ENCODE peak calls at places on chromosome 7, in five cellular contexts. One of them, this sample, is unnamed.

GRCh38 chr7:57413529-57414398 is 36.2 kb upstream of the ZNF716 start:
- DNase-seq in esophagus squamous epithelium: no peak
- DNase-seq in ovary: no peak
- DNase-seq in LNCaP clone FGC: no peak
- DNase-seq in astrocyte of the spinal cord: no peak
- DNase-seq in this sample: no peak

GRCh38 chr7:104971290-104972071 is 42.5 kb upstream of the KMT2E start:
- DNase-seq in esophagus squamous epithelium: no peak
- DNase-seq in ovary: no peak
- DNase-seq in LNCaP clone FGC: no peak
- DNase-seq in astrocyte of the spinal cord: peak
- DNase-seq in this sample: no peak

GRCh38 chr7:157041514-157042277 is 31.2 kb upstream of the MNX1 start:
- DNase-seq in esophagus squamous epithelium: no peak
- DNase-seq in ovary: no peak
- DNase-seq in LNCaP clone FGC: no peak
- DNase-seq in astrocyte of the spinal cord: no peak
- DNase-seq in this sample: no peak

GRCh38 chr7:71361633-71362032 is 229.7 kb downstream of the GALNT17 start:
- DNase-seq in esophagus squamous epithelium: no peak
- DNase-seq in ovary: no peak
- DNase-seq in LNCaP clone FGC: no peak
- DNase-seq in astrocyte of the spinal cord: no peak
- DNase-seq in this sample: no peak

GRCh38 chr7:95996886-95997285 is 224.5 kb downstream of the DYNC1I1 start:
- DNase-seq in esophagus squamous epithelium: no peak
- DNase-seq in ovary: no peak
- DNase-seq in LNCaP clone FGC: no peak
- DNase-seq in astrocyte of the spinal cord: no peak
- DNase-seq in this sample: no peak

GRCh38 chr7:99562832-99563231 is 4.4 kb downstream of the ZNF655 start:
- DNase-seq in esophagus squamous epithelium: no peak
- DNase-seq in ovary: no peak
- DNase-seq in LNCaP clone FGC: no peak
- DNase-seq in astrocyte of the spinal cord: peak
- DNase-seq in this sample: no peak

GRCh38 chr7:12643001-12643400 is 44.4 kb upstream of the ARL4A start:
- DNase-seq in esophagus squamous epithelium: no peak
- DNase-seq in ovary: no peak
- DNase-seq in LNCaP clone FGC: no peak
- DNase-seq in astrocyte of the spinal cord: peak
- DNase-seq in this sample: no peak

GRCh38 chr7:69757990-69758430 is 159.7 kb downstream of the AUTS2 start:
- DNase-seq in esophagus squamous epithelium: no peak
- DNase-seq in ovary: no peak
- DNase-seq in LNCaP clone FGC: no peak
- DNase-seq in astrocyte of the spinal cord: no peak
- DNase-seq in this sample: no peak

GRCh38 chr7:159032310-159032709 is 112.4 kb downstream of the VIPR2 start:
- DNase-seq in esophagus squamous epithelium: no peak
- DNase-seq in ovary: peak
- DNase-seq in LNCaP clone FGC: no peak
- DNase-seq in astrocyte of the spinal cord: no peak
- DNase-seq in this sample: no peak

GRCh38 chr7:100570954-100571828 is 2.5 kb downstream of the SAP25 start:
- DNase-seq in esophagus squamous epithelium: no peak
- DNase-seq in ovary: no peak
- DNase-seq in LNCaP clone FGC: no peak
- DNase-seq in astrocyte of the spinal cord: no peak
- DNase-seq in this sample: no peak

GRCh38 chr7:27161721-27162547 is 3.4 kb downstream of the HOXA9 start:
- DNase-seq in esophagus squamous epithelium: no peak
- DNase-seq in ovary: peak
- DNase-seq in LNCaP clone FGC: no peak
- DNase-seq in astrocyte of the spinal cord: no peak
- DNase-seq in this sample: no peak

GRCh38 chr7:155722118-155722517 is 77.7 kb downstream of the RBM33 start:
- DNase-seq in esophagus squamous epithelium: no peak
- DNase-seq in ovary: no peak
- DNase-seq in LNCaP clone FGC: no peak
- DNase-seq in astrocyte of the spinal cord: no peak
- DNase-seq in this sample: no peak

GRCh38 chr7:1989049-1989860 is 243.5 kb downstream of the MAD1L1 start:
- DNase-seq in esophagus squamous epithelium: no peak
- DNase-seq in ovary: no peak
- DNase-seq in LNCaP clone FGC: no peak
- DNase-seq in astrocyte of the spinal cord: no peak
- DNase-seq in this sample: no peak

GRCh38 chr7:24337180-24337579 is 53.2 kb downstream of the NPY start:
- DNase-seq in esophagus squamous epithelium: no peak
- DNase-seq in ovary: no peak
- DNase-seq in LNCaP clone FGC: no peak
- DNase-seq in astrocyte of the spinal cord: no peak
- DNase-seq in this sample: no peak

GRCh38 chr7:122143376-122143750 is 686 bp downstream of the AASS start:
- DNase-seq in esophagus squamous epithelium: no peak
- DNase-seq in ovary: peak
- DNase-seq in LNCaP clone FGC: no peak
- DNase-seq in astrocyte of the spinal cord: peak
- DNase-seq in this sample: no peak

GRCh38 chr7:25095516-25096345 is 29.3 kb downstream of the CYCS start:
- DNase-seq in esophagus squamous epithelium: no peak
- DNase-seq in ovary: no peak
- DNase-seq in LNCaP clone FGC: no peak
- DNase-seq in astrocyte of the spinal cord: no peak
- DNase-seq in this sample: no peak

GRCh38 chr7:157944051-157944450 is 607.2 kb downstream of the DNAJB6 start:
- DNase-seq in esophagus squamous epithelium: no peak
- DNase-seq in ovary: no peak
- DNase-seq in LNCaP clone FGC: no peak
- DNase-seq in astrocyte of the spinal cord: no peak
- DNase-seq in this sample: no peak

GRCh38 chr7:8441106-8441590 is 7.7 kb downstream of the NXPH1 start:
- DNase-seq in esophagus squamous epithelium: no peak
- DNase-seq in ovary: no peak
- DNase-seq in LNCaP clone FGC: no peak
- DNase-seq in astrocyte of the spinal cord: no peak
- DNase-seq in this sample: no peak

GRCh38 chr7:8440670-8441069 is 7.3 kb downstream of the NXPH1 start:
- DNase-seq in esophagus squamous epithelium: no peak
- DNase-seq in ovary: no peak
- DNase-seq in LNCaP clone FGC: no peak
- DNase-seq in astrocyte of the spinal cord: no peak
- DNase-seq in this sample: no peak

GRCh38 chr7:8442295-8442813 is 8.9 kb downstream of the NXPH1 start:
- DNase-seq in esophagus squamous epithelium: no peak
- DNase-seq in ovary: no peak
- DNase-seq in LNCaP clone FGC: no peak
- DNase-seq in astrocyte of the spinal cord: no peak
- DNase-seq in this sample: no peak

GRCh38 chr7:8442814-8443304 is 9.4 kb downstream of the NXPH1 start:
- DNase-seq in esophagus squamous epithelium: no peak
- DNase-seq in ovary: no peak
- DNase-seq in LNCaP clone FGC: no peak
- DNase-seq in astrocyte of the spinal cord: peak
- DNase-seq in this sample: no peak

DNA sequence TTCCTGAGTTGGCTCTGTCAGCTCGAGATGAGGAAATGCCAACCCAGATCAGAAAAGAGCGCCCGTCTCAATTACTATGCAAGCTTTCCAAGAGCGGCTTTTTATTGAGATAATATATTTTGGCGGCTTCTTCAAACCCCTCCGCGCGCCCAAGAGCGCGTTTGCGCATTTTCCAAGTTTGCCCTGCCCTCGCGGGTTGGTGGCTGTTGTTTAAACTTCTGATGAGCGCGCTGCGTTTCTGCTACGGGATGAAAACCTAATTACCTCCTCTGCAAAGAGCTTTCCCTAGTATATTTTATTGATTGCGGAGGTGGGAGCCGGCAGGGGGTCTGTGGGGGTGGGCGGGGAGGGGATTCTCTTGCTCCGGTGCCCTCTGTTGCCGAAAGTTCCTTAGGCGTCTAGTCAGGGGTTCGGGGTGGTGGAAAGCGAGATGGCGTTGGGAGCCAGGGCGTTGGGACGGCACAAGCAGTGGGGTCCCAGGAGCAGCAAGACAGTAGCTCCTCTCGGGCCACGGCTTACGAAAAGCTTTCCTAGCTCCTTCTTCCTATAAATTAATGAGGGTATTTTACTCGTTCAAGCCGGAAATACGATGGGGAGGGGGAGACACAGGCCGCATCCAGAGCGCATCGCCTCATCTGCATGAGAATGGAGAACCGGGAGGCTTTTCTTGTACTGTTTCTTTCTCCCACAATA is 8.3 kb downstream of the NXPH1 start:
- DNase-seq in esophagus squamous epithelium: no peak
- DNase-seq in ovary: no peak
- DNase-seq in LNCaP clone FGC: no peak
- DNase-seq in astrocyte of the spinal cord: no peak
- DNase-seq in this sample: no peak
- H3K4me3 ChIP-seq in esophagus squamous epithelium: no peak
- H3K4me3 ChIP-seq in ovary: no peak
- H3K4me3 ChIP-seq in LNCaP clone FGC: no peak
- H3K4me3 ChIP-seq in astrocyte of the spinal cord: no peak
- H3K4me3 ChIP-seq in this sample: peak

GRCh38 chr7:131900785-131901287 is 344.4 kb upstream of the PODXL start:
- DNase-seq in esophagus squamous epithelium: no peak
- DNase-seq in ovary: no peak
- DNase-seq in LNCaP clone FGC: no peak
- DNase-seq in astrocyte of the spinal cord: no peak
- DNase-seq in this sample: no peak

GRCh38 chr7:131908719-131909118 is 352.3 kb upstream of the PODXL start:
- DNase-seq in esophagus squamous epithelium: no peak
- DNase-seq in ovary: no peak
- DNase-seq in LNCaP clone FGC: no peak
- DNase-seq in astrocyte of the spinal cord: no peak
- DNase-seq in this sample: no peak

GRCh38 chr7:131903315-131903714 is 346.9 kb upstream of the PODXL start:
- DNase-seq in esophagus squamous epithelium: no peak
- DNase-seq in ovary: no peak
- DNase-seq in LNCaP clone FGC: no peak
- DNase-seq in astrocyte of the spinal cord: no peak
- DNase-seq in this sample: no peak

GRCh38 chr7:131905574-131905973 is 349.1 kb upstream of the PODXL start:
- DNase-seq in esophagus squamous epithelium: no peak
- DNase-seq in ovary: no peak
- DNase-seq in LNCaP clone FGC: no peak
- DNase-seq in astrocyte of the spinal cord: no peak
- DNase-seq in this sample: no peak

GRCh38 chr7:131904750-131905327 is 348.4 kb upstream of the PODXL start:
- DNase-seq in esophagus squamous epithelium: no peak
- DNase-seq in ovary: no peak
- DNase-seq in LNCaP clone FGC: no peak
- DNase-seq in astrocyte of the spinal cord: no peak
- DNase-seq in this sample: no peak
- H3K4me3 ChIP-seq in esophagus squamous epithelium: no peak
- H3K4me3 ChIP-seq in ovary: no peak
- H3K4me3 ChIP-seq in LNCaP clone FGC: no peak
- H3K4me3 ChIP-seq in astrocyte of the spinal cord: no peak
- H3K4me3 ChIP-seq in this sample: no peak

GRCh38 chr7:112994666-112995065 is 92.0 kb downstream of the GPR85 start:
- DNase-seq in esophagus squamous epithelium: no peak
- DNase-seq in ovary: no peak
- DNase-seq in LNCaP clone FGC: no peak
- DNase-seq in astrocyte of the spinal cord: peak
- DNase-seq in this sample: no peak
- H3K4me3 ChIP-seq in esophagus squamous epithelium: no peak
- H3K4me3 ChIP-seq in ovary: no peak
- H3K4me3 ChIP-seq in LNCaP clone FGC: no peak
- H3K4me3 ChIP-seq in astrocyte of the spinal cord: no peak
- H3K4me3 ChIP-seq in this sample: no peak

DNA sequence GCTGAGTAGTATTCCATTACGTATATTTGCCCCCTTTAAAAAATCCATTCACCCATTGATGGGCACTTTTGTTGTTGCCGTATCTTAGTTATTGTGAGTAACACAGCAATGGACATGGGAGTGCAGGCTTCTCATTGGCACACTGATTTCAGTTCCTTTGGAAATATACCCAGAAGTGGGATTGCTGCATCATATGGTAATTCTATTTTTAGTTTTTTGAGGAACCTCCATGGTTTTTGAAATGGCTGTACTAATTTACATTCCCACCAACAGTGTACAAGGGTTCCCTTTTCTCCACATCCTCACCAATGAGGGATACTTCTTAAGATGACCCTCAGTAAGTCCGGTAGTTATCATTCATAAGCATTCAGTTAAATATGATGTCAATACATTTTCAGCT is 104.2 kb downstream of the RALA start:
- DNase-seq in esophagus squamous epithelium: no peak
- DNase-seq in ovary: no peak
- DNase-seq in LNCaP clone FGC: no peak
- DNase-seq in astrocyte of the spinal cord: no peak
- DNase-seq in this sample: no peak
- H3K4me3 ChIP-seq in esophagus squamous epithelium: no peak
- H3K4me3 ChIP-seq in ovary: no peak
- H3K4me3 ChIP-seq in LNCaP clone FGC: no peak
- H3K4me3 ChIP-seq in astrocyte of the spinal cord: no peak
- H3K4me3 ChIP-seq in this sample: no peak

GRCh38 chr7:128790297-128791037 is 1.3 kb upstream of the CCDC136 start:
- DNase-seq in esophagus squamous epithelium: no peak
- DNase-seq in ovary: peak
- DNase-seq in LNCaP clone FGC: no peak
- DNase-seq in astrocyte of the spinal cord: no peak
- DNase-seq in this sample: no peak
- H3K4me3 ChIP-seq in esophagus squamous epithelium: peak
- H3K4me3 ChIP-seq in ovary: peak
- H3K4me3 ChIP-seq in LNCaP clone FGC: peak
- H3K4me3 ChIP-seq in astrocyte of the spinal cord: peak
- H3K4me3 ChIP-seq in this sample: peak

GRCh38 chr7:7180725-7181428 is 1.5 kb upstream of the C1GALT1 start:
- DNase-seq in esophagus squamous epithelium: no peak
- DNase-seq in ovary: no peak
- DNase-seq in LNCaP clone FGC: no peak
- DNase-seq in astrocyte of the spinal cord: no peak
- DNase-seq in this sample: no peak
- H3K4me3 ChIP-seq in esophagus squamous epithelium: no peak
- H3K4me3 ChIP-seq in ovary: no peak
- H3K4me3 ChIP-seq in LNCaP clone FGC: peak
- H3K4me3 ChIP-seq in astrocyte of the spinal cord: no peak
- H3K4me3 ChIP-seq in this sample: peak

GRCh38 chr7:494261-494687 is 25.4 kb downstream of the PDGFA start:
- DNase-seq in esophagus squamous epithelium: no peak
- DNase-seq in ovary: no peak
- DNase-seq in LNCaP clone FGC: no peak
- DNase-seq in astrocyte of the spinal cord: no peak
- DNase-seq in this sample: no peak
- H3K4me3 ChIP-seq in esophagus squamous epithelium: no peak
- H3K4me3 ChIP-seq in ovary: no peak
- H3K4me3 ChIP-seq in LNCaP clone FGC: no peak
- H3K4me3 ChIP-seq in astrocyte of the spinal cord: no peak
- H3K4me3 ChIP-seq in this sample: no peak

GRCh38 chr7:121030308-121030707 is 41.8 kb downstream of the CPED1 start:
- DNase-seq in esophagus squamous epithelium: no peak
- DNase-seq in ovary: no peak
- DNase-seq in LNCaP clone FGC: no peak
- DNase-seq in astrocyte of the spinal cord: no peak
- DNase-seq in this sample: no peak
- H3K4me3 ChIP-seq in esophagus squamous epithelium: no peak
- H3K4me3 ChIP-seq in ovary: no peak
- H3K4me3 ChIP-seq in LNCaP clone FGC: no peak
- H3K4me3 ChIP-seq in astrocyte of the spinal cord: no peak
- H3K4me3 ChIP-seq in this sample: no peak

This sample was measured in dorsolateral prefrontal cortex.